ENCODE peak calls at places on chromosomes 13 and 19, in ten cellular contexts. S is GM04504; B is H9; U is IMR-90; C is activated naive CD4-positive, alpha-beta T cell treated with anti-CD3 and anti-CD28 coated beads, Interleukin-2, amount 10 ng/mL, durations not matched to agents 7 days and 5 days; F is SW480; P is PC-3; K is esophagus muscularis mucosa; I is psoas muscle; T is lung. Y is an unnamed sample.

GRCh38 chr13:32427852-32428580 is at the start of gene N4BP2L1:
- DNase-seq in S (no peak), B (peak), U (no peak), C (peak), F (peak), P (peak), K (peak), I (peak), T (peak), Y (peak)

GRCh38 chr19:12865746-12866415 is 15.4 kb downstream of the DNASE2 start:
- DNase-seq in S (no peak), B (peak), U (no peak), C (no peak), F (no peak), P (no peak), K (no peak), I (no peak), T (no peak), Y (no peak)

GRCh38 chr13:112899618-112900600 is 69.1 kb upstream of the MCF2L start:
- DNase-seq in S (no peak), B (peak), U (no peak), C (no peak), F (no peak), P (no peak), K (no peak), I (no peak), T (no peak), Y (no peak)

GRCh38 chr19:54255105-54255775 is 1.8 kb downstream of the LILRB5 start:
- DNase-seq in S (no peak), B (peak), U (no peak), C (no peak), F (no peak), P (no peak), K (no peak), I (no peak), T (no peak), Y (no peak)

GRCh38 chr13:22938576-22938975 is 242.2 kb upstream of the SGCG start:
- DNase-seq in S (no peak), B (no peak), U (no peak), C (no peak), F (no peak), P (no peak), K (no peak), I (no peak), T (no peak), Y (no peak)

GRCh38 chr13:71374471-71375041 is 492.4 kb downstream of the DACH1 start:
- DNase-seq in S (no peak), B (no peak), U (no peak), C (no peak), F (no peak), P (no peak), K (no peak), I (no peak), T (no peak), Y (no peak)

GRCh38 chr13:44393391-44393790 is 19.8 kb downstream of the SERP2 start:
- DNase-seq in S (no peak), B (no peak), U (no peak), C (no peak), F (peak), P (no peak), K (no peak), I (no peak), T (no peak), Y (peak)

GRCh38 chr13:98528663-98529064 is 48.2 kb downstream of the STK24 start:
- DNase-seq in S (no peak), B (no peak), U (peak), C (no peak), F (no peak), P (no peak), K (no peak), I (no peak), T (no peak), Y (no peak)

GRCh38 chr13:27016871-27017270 is 154.7 kb downstream of the USP12 start:
- DNase-seq in S (no peak), B (no peak), U (no peak), C (no peak), F (no peak), P (no peak), K (no peak), I (no peak), T (no peak), Y (no peak)

GRCh38 chr13:77741587-77741972 is 44.1 kb downstream of the SLAIN1 start:
- DNase-seq in S (no peak), B (no peak), U (no peak), C (no peak), F (no peak), P (no peak), K (no peak), I (no peak), T (no peak), Y (no peak)

GRCh38 chr19:21934593-21934992 is 76.2 kb downstream of the ZNF208 start:
- DNase-seq in S (no peak), B (no peak), U (no peak), C (no peak), F (no peak), P (no peak), K (no peak), I (no peak), T (no peak), Y (no peak)

GRCh38 chr19:29810504-29810871 is 1.3 kb upstream of the CCNE1 start:
- DNase-seq in S (peak), B (no peak), U (peak), C (no peak), F (no peak), P (peak), K (no peak), I (no peak), T (no peak), Y (no peak)

GRCh38 chr13:32824671-32825070 is 191.6 kb upstream of the KL start:
- DNase-seq in S (peak), B (peak), U (peak), C (no peak), F (peak), P (peak), K (peak), I (no peak), T (no peak), Y (no peak)

GRCh38 chr13:40813662-40814454 is 24.4 kb downstream of the SLC25A15 start:
- DNase-seq in S (no peak), B (peak), U (peak), C (no peak), F (no peak), P (peak), K (no peak), I (no peak), T (no peak), Y (no peak)

GRCh38 chr19:1259873-1260748 is 9.0 kb upstream of the CIRBP start:
- DNase-seq in S (no peak), B (no peak), U (no peak), C (peak), F (no peak), P (no peak), K (no peak), I (peak), T (no peak), Y (no peak)

GRCh38 chr19:13790354-13790753 is 4.9 kb upstream of the ZSWIM4 start:
- DNase-seq in S (no peak), B (no peak), U (no peak), C (no peak), F (no peak), P (no peak), K (no peak), I (no peak), T (no peak), Y (no peak)

GRCh38 chr19:43625918-43626579 is 6.6 kb upstream of the ZNF428 start:
- DNase-seq in S (no peak), B (peak), U (no peak), C (peak), F (peak), P (no peak), K (no peak), I (no peak), T (no peak), Y (no peak)

GRCh38 chr13:40189885-40190655 is 476.4 kb downstream of the FOXO1 start:
- DNase-seq in S (no peak), B (no peak), U (no peak), C (no peak), F (no peak), P (no peak), K (no peak), I (no peak), T (no peak), Y (no peak)

GRCh38 chr13:52849727-52850395 is 1.4 kb upstream of the PCDH8 start:
- DNase-seq in S (no peak), B (peak), U (no peak), C (no peak), F (no peak), P (no peak), K (no peak), I (no peak), T (no peak), Y (no peak)

GRCh38 chr13:81089758-81090157 is 748.8 kb upstream of the SPRY2 start:
- DNase-seq in S (no peak), B (no peak), U (no peak), C (no peak), F (no peak), P (no peak), K (no peak), I (no peak), T (no peak), Y (no peak)

GRCh38 chr19:12833747-12834417 is 497 bp downstream of the RTBDN start:
- DNase-seq in S (no peak), B (peak), U (no peak), C (peak), F (peak), P (peak), K (no peak), I (no peak), T (no peak), Y (peak)

GRCh38 chr19:38392707-38393308 is 4.3 kb downstream of the SPRED3 start:
- DNase-seq in S (no peak), B (no peak), U (peak), C (no peak), F (peak), P (peak), K (no peak), I (no peak), T (no peak), Y (peak)

GRCh38 chr13:30810261-30810701 is 74.9 kb downstream of the ALOX5AP start:
- DNase-seq in S (no peak), B (no peak), U (no peak), C (no peak), F (no peak), P (no peak), K (no peak), I (no peak), T (no peak), Y (no peak)

GRCh38 chr19:10817291-10818038 is 18.5 kb downstream of the TMED1 start:
- DNase-seq in S (peak), B (no peak), U (peak), C (no peak), F (no peak), P (no peak), K (no peak), I (peak), T (no peak), Y (peak)

GRCh38 chr13:98467263-98467985 is 109.5 kb downstream of the STK24 start:
- DNase-seq in S (no peak), B (no peak), U (no peak), C (no peak), F (no peak), P (no peak), K (no peak), I (no peak), T (no peak), Y (no peak)

GRCh38 chr13:111488466-111489132 is 168.2 kb downstream of the TEX29 start:
- DNase-seq in S (no peak), B (no peak), U (no peak), C (no peak), F (no peak), P (no peak), K (no peak), I (no peak), T (no peak), Y (no peak)

GRCh38 chr19:16233836-16234551 is 36.3 kb downstream of the AP1M1 start:
- DNase-seq in S (no peak), B (no peak), U (no peak), C (no peak), F (no peak), P (no peak), K (no peak), I (no peak), T (no peak), Y (no peak)

GRCh38 chr19:13094285-13094595 is 8.4 kb downstream of the LYL1 start:
- DNase-seq in S (no peak), B (no peak), U (no peak), C (no peak), F (no peak), P (no peak), K (no peak), I (no peak), T (no peak), Y (no peak)

GRCh38 chr13:112177889-112178288 is 110.9 kb downstream of the SOX1 start:
- DNase-seq in S (no peak), B (no peak), U (no peak), C (no peak), F (no peak), P (no peak), K (no peak), I (no peak), T (no peak), Y (no peak)

GRCh38 chr19:9309974-9310446 is 372 bp upstream of the ZNF699 start:
- DNase-seq in S (no peak), B (peak), U (peak), C (no peak), F (no peak), P (peak), K (peak), I (peak), T (peak), Y (peak)

GRCh38 chr19:35272954-35273649 is 4.3 kb downstream of the USF2 start:
- DNase-seq in S (no peak), B (no peak), U (no peak), C (no peak), F (no peak), P (no peak), K (no peak), I (no peak), T (no peak), Y (no peak)

GRCh38 chr19:13012690-13013608 is 17.7 kb downstream of the NFIX start:
- DNase-seq in S (no peak), B (peak), U (peak), C (peak), F (peak), P (peak), K (no peak), I (peak), T (no peak), Y (no peak)

GRCh38 chr19:36060430-36060829 is 5.7 kb downstream of the WDR62 start:
- DNase-seq in S (peak), B (peak), U (peak), C (peak), F (peak), P (peak), K (no peak), I (peak), T (no peak), Y (peak)

GRCh38 chr13:43364210-43365041 is 341.0 kb downstream of the DNAJC15 start:
- DNase-seq in S (no peak), B (no peak), U (peak), C (no peak), F (no peak), P (no peak), K (peak), I (no peak), T (no peak), Y (no peak)

GRCh38 chr13:113586661-113587479 is 2.3 kb downstream of the TFDP1 start:
- DNase-seq in S (no peak), B (no peak), U (no peak), C (peak), F (no peak), P (no peak), K (peak), I (no peak), T (no peak), Y (peak)

GRCh38 chr19:3358919-3359849 is 7.2 kb upstream of the NFIC start:
- DNase-seq in S (no peak), B (no peak), U (peak), C (peak), F (no peak), P (peak), K (no peak), I (peak), T (peak), Y (peak)

GRCh38 chr13:79090552-79091159 is 315.4 kb downstream of the RBM26 start:
- DNase-seq in S (no peak), B (no peak), U (no peak), C (no peak), F (no peak), P (no peak), K (no peak), I (no peak), T (no peak), Y (no peak)

GRCh38 chr19:11375143-11375948 is 880 bp downstream of the SWSAP1 start:
- DNase-seq in S (no peak), B (peak), U (no peak), C (peak), F (no peak), P (peak), K (no peak), I (peak), T (peak), Y (peak)

Y was measured in stomach.